ENCODE peak calls at places on chromosomes 7 and 10, in four cellular contexts. R, X, H and F are unnamed samples.

GRCh38 chr10:103316087-103316486 is 34.9 kb downstream of the PCGF6 start:
- DNase-seq in R (no peak), X (no peak), H (no peak), F (no peak)

GRCh38 chr7:1915956-1916620 is 246.0 kb downstream of the ELFN1 start:
- DNase-seq in R (no peak), X (no peak), H (no peak), F (no peak)

GRCh38 chr10:68242051-68242450 is 10.1 kb upstream of the ATOH7 start:
- DNase-seq in R (no peak), X (no peak), H (no peak), F (no peak)

GRCh38 chr7:44067064-44067951 is 1.9 kb upstream of the PGAM2 start:
- DNase-seq in R (no peak), X (no peak), H (no peak), F (no peak)

GRCh38 chr7:107999814-108000560 is 3.0 kb downstream of the LAMB1 start:
- DNase-seq in R (no peak), X (no peak), H (no peak), F (no peak)

GRCh38 chr10:50232261-50232639 is 19.1 kb downstream of the ASAH2 start:
- DNase-seq in R (no peak), X (no peak), H (no peak), F (no peak)

GRCh38 chr10:4025339-4025738 is 240.3 kb upstream of the KLF6 start:
- DNase-seq in R (no peak), X (no peak), H (no peak), F (no peak)

GRCh38 chr7:50812847-50813475 is 30.3 kb upstream of the GRB10 start:
- DNase-seq in R (peak; percentile 28), X (peak; percentile 25), H (no peak), F (no peak)

GRCh38 chr7:44762300-44762699 is 13.7 kb downstream of the ZMIZ2 start:
- DNase-seq in R (no peak), X (no peak), H (no peak), F (no peak)

GRCh38 chr10:118832242-118832651 is 77.5 kb upstream of the CACUL1 start:
- DNase-seq in R (no peak), X (no peak), H (no peak), F (no peak)

GRCh38 chr10:75019360-75019759 is 92.1 kb upstream of the SAMD8 start:
- DNase-seq in R (no peak), X (no peak), H (no peak), F (no peak)

GRCh38 chr10:3887885-3888476 is 103.0 kb upstream of the KLF6 start:
- DNase-seq in R (no peak), X (no peak), H (peak; percentile 66), F (peak; percentile 37)

GRCh38 chr7:76260171-76260703 is 42.2 kb upstream of the HSPB1 start:
- DNase-seq in R (peak; percentile 74), X (peak; percentile 99), H (no peak), F (peak; percentile 98)

GRCh38 chr7:1055084-1055450 is 10.7 kb downstream of the GPR146 start:
- DNase-seq in R (no peak), X (peak; percentile 91), H (no peak), F (no peak)

GRCh38 chr7:4694653-4695335 is 12.7 kb downstream of the FOXK1 start:
- DNase-seq in R (no peak), X (no peak), H (no peak), F (no peak)

GRCh38 chr10:110226555-110226925 is 19.1 kb downstream of the MXI1 start:
- DNase-seq in R (peak; percentile 60), X (peak; percentile 87), H (no peak), F (peak; percentile 87)

GRCh38 chr7:36707465-36707864 is 16.8 kb downstream of the AOAH start:
- DNase-seq in R (no peak), X (no peak), H (no peak), F (no peak)

GRCh38 chr7:73809454-73810090 is 21.2 kb upstream of the CLDN4 start:
- DNase-seq in R (no peak), X (no peak), H (no peak), F (no peak)

GRCh38 chr7:99002146-99002826 is 124.0 kb downstream of the TRRAP start:
- DNase-seq in R (no peak), X (no peak), H (no peak), F (no peak)

GRCh38 chr7:149197675-149198074 is 2.3 kb downstream of the ZNF282 start:
- DNase-seq in R (no peak), X (no peak), H (no peak), F (no peak)

GRCh38 chr7:118846977-118847376 is 622.5 kb downstream of the ANKRD7 start:
- DNase-seq in R (no peak), X (no peak), H (no peak), F (no peak)

GRCh38 chr7:55161154-55161687 is 142.4 kb downstream of the EGFR start:
- DNase-seq in R (no peak), X (no peak), H (no peak), F (no peak)

DNA sequence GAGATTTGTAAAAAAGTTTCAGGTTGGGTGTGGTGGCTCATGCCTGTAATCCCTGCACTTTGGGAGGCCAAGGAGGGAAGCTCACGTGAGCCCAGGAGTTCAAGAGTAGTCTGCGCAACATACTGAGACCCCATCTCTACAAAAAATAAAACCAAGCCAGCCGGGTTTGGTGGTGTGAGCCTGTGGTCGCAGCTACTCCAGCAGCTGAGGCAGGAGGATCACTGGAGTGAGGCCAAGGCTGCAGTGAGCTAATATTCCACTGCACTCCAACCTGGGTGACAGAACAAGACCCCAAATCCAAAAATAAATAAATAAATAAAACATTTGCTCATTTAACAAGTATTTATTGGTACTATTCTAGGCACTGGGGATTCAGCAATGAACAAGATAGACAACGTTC is 1.5 kb upstream of the CHCHD1 start:
- DNase-seq in R (no peak), X (no peak), H (no peak), F (no peak)
- TF ChIP-seq TCF7 in R (no peak), X (no peak), H (no peak), F (no peak)

DNA sequence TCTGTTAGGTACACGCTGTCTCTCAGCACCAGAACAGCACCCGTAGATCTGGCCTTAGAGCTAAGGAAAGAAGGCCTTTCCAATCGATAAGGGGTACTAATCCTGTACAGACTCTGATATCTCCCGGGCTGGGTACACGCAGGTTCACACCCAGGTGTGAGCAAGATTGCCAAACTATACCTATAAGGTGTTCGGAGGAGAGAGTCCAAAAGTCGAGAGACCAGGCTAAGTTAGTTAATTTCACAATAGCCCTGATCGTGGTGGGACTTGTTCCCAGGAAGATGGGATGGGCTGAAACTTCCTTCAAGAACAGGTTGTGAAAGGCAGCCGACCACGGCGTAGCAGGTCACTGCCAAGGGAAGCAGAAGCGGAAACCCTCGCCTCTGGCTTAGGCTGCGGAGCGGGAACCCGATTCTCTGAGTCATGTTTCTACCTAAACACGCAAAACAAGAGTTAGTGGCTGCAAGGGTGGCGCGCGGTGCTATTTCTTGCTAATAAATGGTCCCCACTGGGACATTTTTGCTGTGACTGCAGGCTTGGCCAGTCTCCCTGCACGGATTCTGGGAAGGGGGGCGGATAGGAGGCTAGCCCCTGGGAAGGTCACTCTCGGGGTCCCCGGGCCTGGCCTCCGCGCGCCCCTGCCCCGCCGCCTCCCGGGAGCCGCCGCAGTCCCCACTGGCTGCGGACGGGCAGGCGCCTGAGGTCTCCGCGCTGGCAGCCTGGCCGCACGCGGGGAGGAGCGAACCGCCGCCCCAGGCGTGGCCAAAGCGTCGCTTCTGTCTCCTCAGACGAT is 75.4 kb upstream of the PDSS1 start:
- DNase-seq in R (no peak), X (peak; percentile 13), H (no peak), F (peak; percentile 60)
- TF ChIP-seq TCF7 in R (no peak), X (no peak), H (no peak), F (no peak)

GRCh38 chr10:59843733-59844132 is 62.6 kb downstream of the CCDC6 start:
- DNase-seq in R (no peak), X (no peak), H (no peak), F (no peak)
- TF ChIP-seq TCF7 in R (no peak), X (no peak), H (no peak), F (no peak)

DNA sequence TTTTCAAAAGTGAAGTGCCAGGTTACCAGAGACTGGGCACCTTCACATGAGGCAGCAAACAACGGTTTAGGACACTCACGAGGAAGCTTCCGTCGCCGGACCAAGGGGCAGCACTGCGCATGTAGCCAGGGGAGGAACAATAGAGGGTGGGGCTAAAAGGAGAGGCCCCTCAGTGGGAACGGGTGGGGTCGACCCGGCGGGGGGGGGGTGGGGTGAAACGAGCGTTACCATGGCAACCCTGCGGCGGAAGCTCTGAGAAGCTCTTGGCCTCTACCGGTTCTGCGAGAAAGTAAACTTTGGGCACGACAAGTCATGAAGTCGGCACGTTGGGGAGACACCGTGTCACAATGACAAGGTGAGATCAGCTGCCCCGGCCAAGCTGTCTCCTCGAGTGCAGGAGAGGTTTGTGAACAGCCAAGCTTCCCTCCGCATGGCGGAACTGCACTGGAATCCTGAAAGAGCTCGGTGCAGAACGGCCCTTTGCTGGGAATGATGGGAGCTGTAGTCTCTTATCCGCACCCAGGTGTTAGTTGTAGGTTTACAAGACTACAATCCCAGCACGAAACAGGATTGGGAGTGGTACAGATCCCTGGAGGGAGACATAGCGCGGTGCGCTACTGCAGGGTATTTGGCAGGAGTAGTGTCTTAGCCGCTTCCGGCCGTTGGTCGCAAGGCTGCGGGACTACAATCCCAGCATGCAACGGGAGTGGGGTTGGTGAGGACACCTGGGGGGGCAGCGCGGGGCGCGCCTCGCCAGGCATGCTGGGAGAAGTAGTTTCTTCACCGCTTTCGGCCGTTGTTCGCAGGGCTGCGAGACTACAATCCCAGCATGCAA is 72.8 kb upstream of the ZNF722 start:
- DNase-seq in R (no peak), X (peak; percentile 44), H (no peak), F (no peak)
- TF ChIP-seq TCF7 in R (no peak), X (no peak), H (no peak), F (no peak)

GRCh38 chr7:139180700-139181311 is 50.2 kb upstream of the UBN2 start:
- DNase-seq in R (no peak), X (no peak), H (no peak), F (no peak)
- TF ChIP-seq TCF7 in R (no peak), X (no peak), H (no peak), F (no peak)

GRCh38 chr7:114026486-114027089 is 107.8 kb upstream of the PPP1R3A start:
- DNase-seq in R (peak; percentile 63), X (peak; percentile 50), H (no peak), F (no peak)
- TF ChIP-seq TCF7 in R (no peak), X (no peak), H (no peak), F (no peak)

DNA sequence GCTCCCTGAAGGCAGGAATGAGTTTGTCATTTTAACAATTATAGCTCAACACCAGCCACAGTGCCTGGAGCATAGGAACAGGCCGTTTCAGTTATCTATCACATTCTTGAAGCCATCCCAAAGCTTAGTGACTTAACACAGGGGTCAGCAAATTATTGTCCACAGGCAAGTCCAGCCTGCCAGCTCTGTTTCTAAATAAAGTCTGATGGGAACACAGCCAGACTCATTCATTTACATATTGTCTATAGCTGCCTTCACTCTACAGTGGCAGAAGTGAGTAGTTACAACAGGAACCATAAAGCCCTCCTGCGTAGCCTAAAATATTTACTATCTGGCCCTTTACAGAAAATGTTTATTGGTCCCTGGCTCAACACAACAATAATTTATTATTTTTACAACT is 407.5 kb upstream of the AUTS2 start:
- DNase-seq in R (no peak), X (no peak), H (no peak), F (no peak)
- TF ChIP-seq TCF7 in R (no peak), X (no peak), H (no peak), F (no peak)

GRCh38 chr7:77942431-77942830 is 143.9 kb downstream of the PHTF2 start:
- DNase-seq in R (no peak), X (no peak), H (no peak), F (no peak)

GRCh38 chr7:77944183-77945182 is 145.9 kb downstream of the PHTF2 start:
- DNase-seq in R (no peak), X (peak; percentile 76), H (no peak), F (no peak)

GRCh38 chr7:77935652-77936348 is 137.2 kb downstream of the PHTF2 start:
- DNase-seq in R (no peak), X (no peak), H (no peak), F (no peak)

GRCh38 chr7:77940647-77941046 is 142.1 kb downstream of the PHTF2 start:
- DNase-seq in R (peak; percentile 36), X (peak; percentile 47), H (no peak), F (no peak)
- TF ChIP-seq TCF7 in R (no peak), X (no peak), H (no peak), F (no peak)